ENCODE peak calls at places on chromosomes 16 and 17, in four cellular contexts. I, C, J and Z are unnamed samples.
A peak's percentile ranks its signal among the peaks of the same experiment; 100 is the strongest.

GRCh38 chr17:46979023-46979870 is at the start of gene RPRML:
- DNase-seq in I (no peak), C (peak; percentile 45), J (no peak), Z (peak; percentile 8)

GRCh38 chr16:61829631-61830030 is 206.6 kb downstream of the CDH8 start:
- DNase-seq in J (no peak), I (peak; percentile 5), C (no peak), Z (no peak)

GRCh38 chr16:83574388-83574787 is 233.4 kb upstream of the HSBP1 start:
- DNase-seq in I (peak; percentile 84), J (no peak), C (no peak), Z (peak; percentile 22)

GRCh38 chr17:83032781-83033180 is 46.6 kb upstream of the METRNL start:
- DNase-seq in C (no peak), J (no peak), I (no peak), Z (no peak)

GRCh38 chr17:6279659-6280058 is 155.3 kb downstream of the AIPL1 start:
- DNase-seq in J (no peak), C (no peak), I (no peak), Z (peak; percentile 93)

GRCh38 chr16:84604477-84605013 is 13.3 kb downstream of the COTL1 start:
- DNase-seq in C (no peak), J (no peak), I (no peak), Z (no peak)

GRCh38 chr16:16120044-16120381 is 103.3 kb downstream of the ABCC6 start:
- DNase-seq in C (no peak), I (no peak), J (no peak), Z (no peak)

GRCh38 chr17:77392376-77393273 is 251.9 kb downstream of the SEC14L1 start:
- DNase-seq in J (no peak), C (no peak), I (no peak), Z (no peak)

GRCh38 chr17:76996741-76997694 is 128.8 kb downstream of the MGAT5B start:
- DNase-seq in C (no peak), J (no peak), I (no peak), Z (no peak)

GRCh38 chr17:77579131-77579530 is 379.4 kb upstream of the TNRC6C start:
- DNase-seq in J (no peak), I (no peak), C (peak; percentile 20), Z (no peak)

GRCh38 chr16:24652803-24653202 is 76.6 kb upstream of the TNRC6A start:
- DNase-seq in C (no peak), J (no peak), I (no peak), Z (no peak)

GRCh38 chr17:50785126-50785525 is 17.8 kb upstream of the ANKRD40CL start:
- DNase-seq in C (no peak), J (no peak), I (no peak), Z (no peak)

GRCh38 chr16:84096447-84097005 is 20.2 kb downstream of the MBTPS1 start:
- DNase-seq in C (no peak), I (no peak), J (no peak), Z (no peak)

GRCh38 chr17:28573521-28573920 is 2.2 kb upstream of the PIGS start:
- DNase-seq in I (no peak), J (no peak), C (no peak), Z (no peak)

GRCh38 chr16:88638323-88639230 is at the start of gene IL17C:
- DNase-seq in I (no peak), C (no peak), J (no peak), Z (peak; percentile 53)

GRCh38 chr17:40510328-40510648 is 8.9 kb upstream of the TNS4 start:
- DNase-seq in C (no peak), I (peak; percentile 53), J (no peak), Z (peak; percentile 91)

GRCh38 chr17:3963214-3964201 is 729 bp downstream of the ATP2A3 start:
- DNase-seq in I (no peak), J (peak; percentile 67), C (peak; percentile 67), Z (no peak)

GRCh38 chr17:80005360-80006338 is 30.0 kb downstream of the TBC1D16 start:
- DNase-seq in I (no peak), C (no peak), J (peak; percentile 46), Z (peak; percentile 82)

GRCh38 chr17:72639711-72640110 is 452.8 kb downstream of the SLC39A11 start:
- DNase-seq in C (no peak), I (no peak), J (no peak), Z (no peak)

GRCh38 chr16:16797239-16797638 is 418.3 kb downstream of the NPIPA7 start:
- DNase-seq in J (no peak), C (no peak), I (no peak), Z (no peak)

GRCh38 chr17:21756856-21757619 is 64.7 kb downstream of the KCNJ18 start:
- DNase-seq in I (no peak), C (no peak), J (no peak), Z (no peak)

GRCh38 chr17:13825526-13826040 is 223.9 kb upstream of the HS3ST3A1 start:
- DNase-seq in C (no peak), I (no peak), J (no peak), Z (no peak)

GRCh38 chr16:1674751-1675664 is 3.1 kb upstream of the JPT2 start:
- DNase-seq in C (no peak), J (no peak), I (peak; percentile 71), Z (peak; percentile 65)

GRCh38 chr17:15651001-15651582 is 31.6 kb upstream of the FBXW10B start:
- DNase-seq in C (no peak), I (no peak), J (no peak), Z (peak; percentile 5)

GRCh38 chr16:82630688-82631087 is 3.9 kb downstream of the CDH13 start:
- DNase-seq in C (no peak), I (no peak), J (no peak), Z (no peak)

GRCh38 chr17:31392002-31392855 is 754 bp downstream of the RAB11FIP4 start:
- DNase-seq in C (no peak), J (no peak), I (no peak), Z (no peak)

GRCh38 chr17:34997355-34997862 is 17.1 kb downstream of the LIG3 start:
- DNase-seq in C (no peak), I (peak; percentile 73), J (no peak), Z (no peak)

GRCh38 chr16:12573300-12573699 is 230.4 kb downstream of the CPPED1 start:
- DNase-seq in I (no peak), C (no peak), J (no peak), Z (no peak)

GRCh38 chr16:70460737-70461261 is 6.4 kb downstream of the FCSK start:
- DNase-seq in I (no peak), C (no peak), J (no peak), Z (no peak)

GRCh38 chr17:676060-676745 is 38.4 kb downstream of the VPS53 start:
- DNase-seq in I (no peak), C (no peak), J (no peak), Z (no peak)

GRCh38 chr17:27747462-27748359 is 52.6 kb downstream of the NOS2 start:
- DNase-seq in I (no peak), J (no peak), C (no peak), Z (no peak)

GRCh38 chr16:87836844-87837581 is 32.3 kb downstream of the SLC7A5 start:
- DNase-seq in I (no peak), J (no peak), C (no peak), Z (no peak)

GRCh38 chr16:65154321-65154720 is 32.5 kb upstream of the CDH11 start:
- DNase-seq in J (no peak), I (no peak), C (no peak), Z (no peak)
- H3K27ac ChIP-seq in J (no peak overlapping the region), I (no peak overlapping the region), C (no peak overlapping the region), Z (no peak overlapping the region)

DNA sequence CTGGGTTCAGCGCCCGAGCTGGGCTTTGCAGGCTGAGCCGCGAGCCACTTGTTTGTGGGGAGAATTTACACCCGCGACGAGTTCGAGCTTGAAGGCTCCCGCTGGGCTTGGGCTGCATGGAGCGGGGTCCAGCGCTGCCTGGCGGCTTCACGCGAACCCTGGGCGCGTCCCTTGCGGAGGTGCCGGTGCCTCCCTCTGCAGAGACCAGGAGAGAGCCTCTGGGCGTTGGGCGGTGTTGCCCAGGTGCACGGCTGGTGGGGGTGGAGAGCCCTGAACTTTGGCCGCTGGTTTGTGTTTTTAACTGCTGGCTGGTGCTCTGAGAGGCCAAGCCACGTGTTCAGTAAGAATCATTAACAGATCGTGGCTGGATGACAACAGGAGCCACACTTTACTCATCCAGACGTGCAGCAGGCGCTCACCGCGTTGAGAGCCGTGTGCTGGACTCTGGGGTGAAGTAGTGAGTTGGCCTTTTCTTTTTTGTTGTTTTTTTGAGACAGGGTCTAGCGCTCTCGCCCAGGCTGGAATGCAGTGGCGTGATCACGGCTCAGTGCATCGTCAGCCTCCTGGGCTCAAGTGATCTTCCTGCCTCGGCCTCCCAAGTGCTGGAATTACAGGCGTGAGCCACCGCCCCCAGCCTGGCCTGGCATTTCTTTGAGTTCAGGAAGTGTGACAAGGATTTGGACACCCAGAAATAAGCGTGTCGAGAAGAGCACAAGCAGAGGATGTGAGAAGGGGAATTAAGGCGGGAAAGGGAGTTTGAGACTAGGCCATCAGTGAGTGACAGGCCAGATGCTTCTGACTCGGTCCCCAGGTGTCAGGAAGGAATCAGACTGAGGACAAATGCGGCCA is 827 bp downstream of the CDK10 start:
- DNase-seq in C (peak; percentile 57), I (peak; percentile 57), J (no peak), Z (peak; percentile 32)
- TF ChIP-seq CTCF in C (no peak), I (peak; percentile 33), J (no peak), Z (no peak)

GRCh38 chr17:60354223-60354622 is 37.7 kb downstream of the USP32 start:
- DNase-seq in I (peak; percentile 39), J (no peak), C (no peak), Z (peak; percentile 21)
- H3K27ac ChIP-seq in I (no peak overlapping the region), J (no peak overlapping the region), C (peak overlapping the region; percentile 37), Z (peak overlapping the region; percentile 81)

GRCh38 chr17:78849026-78849425 is 8.4 kb upstream of the USP36 start:
- DNase-seq in J (no peak), I (no peak), C (no peak), Z (no peak)

GRCh38 chr17:78855561-78856165 is 15.0 kb upstream of the USP36 start:
- DNase-seq in I (no peak), C (no peak), J (no peak), Z (no peak)

GRCh38 chr17:78854508-78854907 is 13.9 kb upstream of the USP36 start:
- DNase-seq in I (no peak), J (no peak), C (no peak), Z (no peak)

GRCh38 chr17:78853926-78854394 is 13.3 kb upstream of the USP36 start:
- DNase-seq in J (no peak), I (no peak), C (no peak), Z (no peak)

GRCh38 chr17:78852709-78853111 is 12.1 kb upstream of the USP36 start:
- DNase-seq in J (no peak), I (no peak), C (no peak), Z (no peak)
- TF ChIP-seq CTCF in J (no peak), I (peak; percentile 33), C (no peak), Z (no peak)

GRCh38 chr17:63277629-63278028 is 168.5 kb downstream of the CYB561 start:
- DNase-seq in J (no peak), I (no peak), C (no peak), Z (no peak)

GRCh38 chr17:63275318-63275967 is 170.7 kb downstream of the CYB561 start:
- DNase-seq in J (no peak), C (no peak), I (peak; percentile 95), Z (peak; percentile 90)

GRCh38 chr17:63276376-63276775 is 169.7 kb downstream of the CYB561 start:
- DNase-seq in J (no peak), C (no peak), I (no peak), Z (no peak)

GRCh38 chr17:63276821-63277220 is 169.3 kb downstream of the CYB561 start:
- DNase-seq in C (no peak), J (no peak), I (no peak), Z (no peak)

DNA sequence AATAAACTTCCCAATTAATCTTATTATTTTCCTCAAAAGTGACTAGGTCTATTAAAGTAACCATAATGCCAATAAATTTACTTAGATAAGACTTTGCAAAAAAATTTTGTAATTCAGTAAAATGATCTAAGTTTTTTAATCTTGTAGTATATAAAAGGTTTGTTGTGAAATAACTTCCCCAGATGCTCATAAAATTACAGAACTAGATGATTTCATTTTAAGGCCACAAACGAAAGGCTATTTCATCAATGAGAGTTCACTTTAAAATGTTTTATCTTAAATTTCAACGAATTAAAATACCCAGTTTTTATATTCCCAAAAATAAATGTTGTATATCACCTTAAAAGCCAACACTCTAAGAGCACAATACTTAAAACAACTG is 170.1 kb downstream of the CYB561 start:
- DNase-seq in J (no peak), I (no peak), C (no peak), Z (no peak)
- H3K27ac ChIP-seq in J (no peak overlapping the region), I (peak overlapping the region; percentile 63), C (no peak overlapping the region), Z (no peak overlapping the region)